ENCODE peak calls at places on chromosomes 7 and 10, in ten cellular contexts. D is substantia nigra; A is cerebellum; H is T follicular helper cell; V is T-cell; Y is T-helper 1 cell; N is stimulated activated CD8-positive, alpha-beta memory T cell treated with anti-CD3 and anti-CD28 coated beads, Interleukin-7, amount 100 ng/mL, for 4 hours; T is pons; X is neuronal stem cell; R is left cardiac atrium. Z is an unnamed sample.

GRCh38 chr7:101163281-101164070 is 1.9 kb downstream of the VGF start:
- DNase-seq in D (no peak), A (peak; percentile 73), H (no peak), V (no peak), Y (no peak), N (no peak), T (no peak), X (no peak), R (no peak), Z (peak; percentile 63)

GRCh38 chr10:113228570-113228969 is 278.5 kb downstream of the TCF7L2 start:
- DNase-seq in D (no peak), A (no peak), H (no peak), V (no peak), Y (no peak), N (no peak), T (no peak), X (no peak), R (no peak), Z (no peak)

GRCh38 chr7:99928994-99929729 is at the start of gene GJC3:
- DNase-seq in D (no peak), A (peak; percentile 57), H (peak; percentile 16), V (peak; percentile 20), Y (peak; percentile 19), N (no peak), T (peak; percentile 55), X (peak; percentile 20), R (peak; percentile 74), Z (peak; percentile 49)

GRCh38 chr10:71713135-71714040 is 6.2 kb downstream of the C10orf105 start:
- DNase-seq in D (peak; percentile 80), A (peak; percentile 76), H (no peak), V (peak; percentile 15), Y (peak; percentile 21), N (no peak), T (peak; percentile 96), X (no peak), R (peak; percentile 93), Z (no peak)

GRCh38 chr10:31867646-31868045 is 61.0 kb downstream of the ARHGAP12 start:
- DNase-seq in D (no peak), A (no peak), H (no peak), V (no peak), Y (no peak), N (no peak), T (no peak), X (no peak), R (no peak), Z (no peak)

GRCh38 chr7:22546769-22547168 is 46.8 kb upstream of the STEAP1B start:
- DNase-seq in D (no peak), A (no peak), H (no peak), V (no peak), Y (no peak), N (no peak), T (no peak), X (no peak), R (no peak), Z (no peak)

GRCh38 chr10:22714524-22715289 is at the start of gene PIP4K2A:
- DNase-seq in D (no peak), A (peak; percentile 82), H (peak; percentile 69), V (peak; percentile 72), Y (peak; percentile 83), N (peak; percentile 74), T (peak; percentile 63), X (peak; percentile 59), R (peak; percentile 82), Z (peak; percentile 27)

GRCh38 chr10:127275793-127276415 is 79.5 kb upstream of the INSYN2A start:
- DNase-seq in D (no peak), A (no peak), H (no peak), V (no peak), Y (no peak), N (no peak), T (no peak), X (no peak), R (no peak), Z (no peak)

GRCh38 chr10:80473692-80474596 is 19.8 kb downstream of the TSPAN14 start:
- DNase-seq in D (no peak), A (no peak), H (no peak), V (no peak), Y (no peak), N (no peak), T (no peak), X (no peak), R (no peak), Z (peak; percentile 81)

Z was measured in RCC 7860.